ENCODE peak calls at places on chromosomes 1 and 21, in five cellular contexts. One of them, this sample, is unnamed.
A peak's percentile ranks its signal among the peaks of the same experiment; 100 is the strongest.

GRCh38 chr1:97306504-97306903 is 584.9 kb downstream of the PTBP2 start:
- DNase-seq in stomach: no peak
- DNase-seq in thoracic aorta: no peak
- DNase-seq in osteoblast: no peak
- DNase-seq in CD8-positive, alpha-beta T cell: no peak
- DNase-seq in this sample: no peak

GRCh38 chr1:98388431-98388830 is 273.1 kb upstream of the SNX7 start:
- DNase-seq in CD8-positive, alpha-beta T cell: no peak
- DNase-seq in thoracic aorta: no peak
- DNase-seq in osteoblast: no peak
- DNase-seq in stomach: no peak
- DNase-seq in this sample: no peak

GRCh38 chr21:44783023-44783696 is 18.5 kb downstream of the UBE2G2 start:
- DNase-seq in osteoblast: no peak
- DNase-seq in CD8-positive, alpha-beta T cell: no peak
- DNase-seq in stomach: no peak
- DNase-seq in thoracic aorta: no peak
- DNase-seq in this sample: no peak

GRCh38 chr1:44507490-44508396 is 102.7 kb downstream of the RNF220 start:
- DNase-seq in stomach: no peak
- DNase-seq in thoracic aorta: no peak
- DNase-seq in CD8-positive, alpha-beta T cell: no peak
- DNase-seq in osteoblast: no peak
- DNase-seq in this sample: peak; percentile 75

GRCh38 chr1:59704721-59705120 is 110.0 kb upstream of the HOOK1 start:
- DNase-seq in osteoblast: no peak
- DNase-seq in thoracic aorta: no peak
- DNase-seq in stomach: no peak
- DNase-seq in CD8-positive, alpha-beta T cell: no peak
- DNase-seq in this sample: no peak

GRCh38 chr1:164774413-164774812 is 215.4 kb downstream of the PBX1 start:
- DNase-seq in thoracic aorta: no peak
- DNase-seq in stomach: no peak
- DNase-seq in osteoblast: no peak
- DNase-seq in CD8-positive, alpha-beta T cell: no peak
- DNase-seq in this sample: no peak

GRCh38 chr1:151841141-151841540 is 1.5 kb upstream of the C2CD4D start:
- DNase-seq in stomach: no peak
- DNase-seq in CD8-positive, alpha-beta T cell: no peak
- DNase-seq in thoracic aorta: no peak
- DNase-seq in osteoblast: peak; percentile 98
- DNase-seq in this sample: no peak

GRCh38 chr21:42575111-42575510 is 61.5 kb downstream of the SLC37A1 start:
- DNase-seq in CD8-positive, alpha-beta T cell: no peak
- DNase-seq in stomach: no peak
- DNase-seq in osteoblast: peak; percentile 56
- DNase-seq in thoracic aorta: no peak
- DNase-seq in this sample: no peak

GRCh38 chr1:59007429-59007819 is 223.6 kb upstream of the JUN start:
- DNase-seq in osteoblast: no peak
- DNase-seq in stomach: no peak
- DNase-seq in CD8-positive, alpha-beta T cell: no peak
- DNase-seq in thoracic aorta: no peak
- DNase-seq in this sample: no peak

GRCh38 chr1:248306103-248306502 is 2.9 kb upstream of the OR2T12 start:
- DNase-seq in thoracic aorta: no peak
- DNase-seq in CD8-positive, alpha-beta T cell: no peak
- DNase-seq in stomach: no peak
- DNase-seq in osteoblast: no peak
- DNase-seq in this sample: no peak

GRCh38 chr21:25323356-25323949 is 283.8 kb downstream of the MRPL39 start:
- DNase-seq in thoracic aorta: no peak
- DNase-seq in osteoblast: no peak
- DNase-seq in stomach: no peak
- DNase-seq in CD8-positive, alpha-beta T cell: no peak
- DNase-seq in this sample: no peak

GRCh38 chr21:35077975-35078374 is 28.9 kb upstream of the RUNX1 start:
- DNase-seq in osteoblast: no peak
- DNase-seq in CD8-positive, alpha-beta T cell: no peak
- DNase-seq in stomach: no peak
- DNase-seq in thoracic aorta: no peak
- DNase-seq in this sample: no peak

GRCh38 chr1:238606896-238607295 is 716.2 kb upstream of the ZP4 start:
- DNase-seq in CD8-positive, alpha-beta T cell: no peak
- DNase-seq in thoracic aorta: no peak
- DNase-seq in osteoblast: peak; percentile 58
- DNase-seq in stomach: no peak
- DNase-seq in this sample: no peak

GRCh38 chr1:208047975-208048374 is 137.1 kb upstream of the CD34 start:
- DNase-seq in osteoblast: peak; percentile 62
- DNase-seq in thoracic aorta: no peak
- DNase-seq in stomach: no peak
- DNase-seq in CD8-positive, alpha-beta T cell: no peak
- DNase-seq in this sample: no peak

DNA sequence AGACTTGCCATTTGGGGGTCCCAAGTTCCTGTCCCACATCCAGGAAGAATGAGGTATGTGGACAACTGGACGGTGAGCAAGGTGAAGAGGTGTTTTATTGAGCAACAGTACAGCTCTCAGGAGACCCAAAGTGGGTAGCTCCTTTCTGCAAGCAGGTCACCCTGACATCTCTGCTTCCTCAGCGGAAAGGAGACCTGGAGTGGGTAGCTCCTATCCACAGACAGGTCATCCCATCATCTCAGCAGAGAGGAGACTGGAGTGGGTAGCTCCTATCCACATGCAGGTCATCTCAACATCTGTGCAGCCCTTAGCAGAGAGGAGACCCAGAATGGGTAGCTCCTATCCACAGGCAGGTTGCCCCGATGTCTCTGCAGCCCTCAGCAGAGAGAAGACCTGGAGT is 13.8 kb upstream of the FNBP1L start:
- DNase-seq in CD8-positive, alpha-beta T cell: no peak
- DNase-seq in thoracic aorta: no peak
- DNase-seq in osteoblast: no peak
- DNase-seq in stomach: no peak
- DNase-seq in this sample: no peak
- H3K4me3 ChIP-seq in CD8-positive, alpha-beta T cell: no peak overlapping the region
- H3K4me3 ChIP-seq in thoracic aorta: no peak overlapping the region
- H3K4me3 ChIP-seq in osteoblast: no peak overlapping the region
- H3K4me3 ChIP-seq in stomach: no peak overlapping the region
- H3K4me3 ChIP-seq in this sample: no peak overlapping the region

DNA sequence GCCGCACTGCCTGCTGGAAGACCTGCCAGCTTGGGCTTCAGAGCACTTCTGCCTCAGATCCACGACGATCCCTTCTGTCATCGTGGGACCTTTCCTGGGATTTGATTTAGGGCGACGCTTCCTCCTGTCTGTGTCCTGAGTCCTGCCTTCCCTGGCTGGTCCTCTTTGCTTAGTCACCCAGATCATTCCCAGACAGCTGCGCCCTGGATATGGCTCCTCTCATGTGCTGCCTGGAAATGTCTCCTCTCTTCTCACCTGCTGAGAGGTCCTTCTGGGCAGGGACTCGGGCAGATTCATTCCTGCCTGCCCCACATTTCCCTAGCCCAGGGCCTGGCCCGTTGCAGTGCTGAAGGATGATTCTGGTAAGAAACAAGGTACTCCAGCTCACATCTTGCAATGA is 72.4 kb upstream of the POU3F1 start:
- DNase-seq in CD8-positive, alpha-beta T cell: no peak
- DNase-seq in thoracic aorta: no peak
- DNase-seq in osteoblast: no peak
- DNase-seq in stomach: no peak
- DNase-seq in this sample: peak; percentile 35
- H3K36me3 ChIP-seq in CD8-positive, alpha-beta T cell: no peaks in the 10 kb centered on the region
- H3K36me3 ChIP-seq in thoracic aorta: no peaks in the 10 kb centered on the region
- H3K36me3 ChIP-seq in osteoblast: no peaks in the 10 kb centered on the region
- H3K36me3 ChIP-seq in stomach: no peaks in the 10 kb centered on the region
- H3K36me3 ChIP-seq in this sample: no peaks in the 10 kb centered on the region

DNA sequence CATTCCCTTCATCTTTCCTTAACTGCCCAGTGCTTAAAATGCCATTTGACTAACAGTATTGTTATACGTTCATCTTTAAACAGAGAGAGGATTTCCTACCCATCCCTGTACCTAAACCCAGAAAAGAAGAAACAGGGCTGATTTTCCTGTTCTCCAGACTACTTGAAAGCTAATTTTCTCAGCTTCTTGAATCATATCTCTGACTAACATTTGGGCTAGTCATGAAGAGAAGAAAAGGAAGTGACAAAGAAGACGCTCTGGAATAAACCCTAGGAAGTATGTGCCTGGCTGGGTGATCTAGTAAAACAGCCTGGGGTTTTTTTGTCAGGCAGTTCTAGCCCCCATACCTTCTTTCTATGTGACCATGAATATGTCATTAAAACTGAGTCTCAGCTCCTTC is 44.8 kb upstream of the SGIP1 start:
- DNase-seq in osteoblast: peak; percentile 39
- DNase-seq in stomach: no peak
- DNase-seq in thoracic aorta: no peak
- DNase-seq in CD8-positive, alpha-beta T cell: no peak
- DNase-seq in this sample: no peak
- H3K4me3 ChIP-seq in osteoblast: no peak overlapping the region
- H3K4me3 ChIP-seq in stomach: no peak overlapping the region
- H3K4me3 ChIP-seq in thoracic aorta: no peak overlapping the region
- H3K4me3 ChIP-seq in CD8-positive, alpha-beta T cell: no peak overlapping the region
- H3K4me3 ChIP-seq in this sample: no peak overlapping the region

GRCh38 chr1:160091666-160092223 is 6.7 kb downstream of the IGSF8 start:
- DNase-seq in thoracic aorta: no peak
- DNase-seq in CD8-positive, alpha-beta T cell: no peak
- DNase-seq in osteoblast: peak; percentile 25
- DNase-seq in stomach: no peak
- DNase-seq in this sample: no peak

GRCh38 chr1:160093624-160094290 is 4.7 kb downstream of the IGSF8 start:
- DNase-seq in CD8-positive, alpha-beta T cell: no peak
- DNase-seq in osteoblast: peak; percentile 79
- DNase-seq in thoracic aorta: no peak
- DNase-seq in stomach: no peak
- DNase-seq in this sample: no peak

GRCh38 chr1:160093069-160093395 is 5.4 kb downstream of the IGSF8 start:
- DNase-seq in stomach: no peak
- DNase-seq in thoracic aorta: no peak
- DNase-seq in osteoblast: no peak
- DNase-seq in CD8-positive, alpha-beta T cell: no peak
- DNase-seq in this sample: no peak

GRCh38 chr1:160094291-160094625 is 4.2 kb downstream of the IGSF8 start:
- DNase-seq in stomach: no peak
- DNase-seq in thoracic aorta: no peak
- DNase-seq in CD8-positive, alpha-beta T cell: no peak
- DNase-seq in osteoblast: peak; percentile 56
- DNase-seq in this sample: no peak

GRCh38 chr1:160092366-160093068 is 5.9 kb downstream of the IGSF8 start:
- DNase-seq in CD8-positive, alpha-beta T cell: no peak
- DNase-seq in thoracic aorta: no peak
- DNase-seq in osteoblast: peak; percentile 72
- DNase-seq in stomach: no peak
- DNase-seq in this sample: no peak
- H3K36me3 ChIP-seq in CD8-positive, alpha-beta T cell: peaks cover 44% of the 10 kb centered on the region
- H3K36me3 ChIP-seq in thoracic aorta: peaks cover 31% of the 10 kb centered on the region
- H3K36me3 ChIP-seq in osteoblast: no peaks in the 10 kb centered on the region
- H3K36me3 ChIP-seq in stomach: peaks cover 76% of the 10 kb centered on the region
- H3K36me3 ChIP-seq in this sample: peaks cover 10% of the 10 kb centered on the region

DNA sequence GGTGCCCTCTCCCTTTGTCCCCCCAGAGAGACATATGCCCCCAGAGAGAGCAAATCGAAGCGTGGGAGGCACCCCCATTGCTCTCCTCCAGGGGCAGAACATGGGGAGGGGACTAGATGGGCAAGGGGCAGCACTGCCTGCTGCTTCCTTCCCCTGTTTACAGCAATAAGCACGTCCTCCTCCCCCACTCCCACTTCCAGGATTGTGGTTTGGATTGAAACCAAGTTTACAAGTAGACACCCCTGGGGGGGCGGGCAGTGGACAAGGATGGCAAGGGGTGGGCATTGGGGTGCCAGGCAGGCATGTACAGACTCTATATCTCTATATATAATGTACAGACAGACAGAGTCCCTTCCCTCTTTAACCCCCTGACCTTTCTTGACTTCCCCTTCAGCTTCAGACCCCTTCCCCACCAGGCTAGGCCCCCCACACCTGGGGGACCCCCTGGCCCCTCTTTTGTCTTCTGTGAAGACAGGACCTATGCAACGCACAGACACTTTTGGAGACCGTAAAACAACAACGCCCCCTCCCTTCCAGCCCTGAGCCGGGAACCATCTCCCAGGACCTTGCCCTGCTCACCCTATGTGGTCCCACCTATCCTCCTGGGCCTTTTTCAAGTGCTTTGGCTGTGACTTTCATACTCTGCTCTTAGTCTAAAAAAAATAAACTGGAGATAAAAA is 8.4 kb downstream of the EFNA3 start:
- DNase-seq in osteoblast: no peak
- DNase-seq in stomach: no peak
- DNase-seq in CD8-positive, alpha-beta T cell: no peak
- DNase-seq in thoracic aorta: no peak
- DNase-seq in this sample: peak; percentile 68
- H3K4me3 ChIP-seq in osteoblast: no peak overlapping the region
- H3K4me3 ChIP-seq in stomach: no peak overlapping the region
- H3K4me3 ChIP-seq in CD8-positive, alpha-beta T cell: no peak overlapping the region
- H3K4me3 ChIP-seq in thoracic aorta: no peak overlapping the region
- H3K4me3 ChIP-seq in this sample: no peak overlapping the region

DNA sequence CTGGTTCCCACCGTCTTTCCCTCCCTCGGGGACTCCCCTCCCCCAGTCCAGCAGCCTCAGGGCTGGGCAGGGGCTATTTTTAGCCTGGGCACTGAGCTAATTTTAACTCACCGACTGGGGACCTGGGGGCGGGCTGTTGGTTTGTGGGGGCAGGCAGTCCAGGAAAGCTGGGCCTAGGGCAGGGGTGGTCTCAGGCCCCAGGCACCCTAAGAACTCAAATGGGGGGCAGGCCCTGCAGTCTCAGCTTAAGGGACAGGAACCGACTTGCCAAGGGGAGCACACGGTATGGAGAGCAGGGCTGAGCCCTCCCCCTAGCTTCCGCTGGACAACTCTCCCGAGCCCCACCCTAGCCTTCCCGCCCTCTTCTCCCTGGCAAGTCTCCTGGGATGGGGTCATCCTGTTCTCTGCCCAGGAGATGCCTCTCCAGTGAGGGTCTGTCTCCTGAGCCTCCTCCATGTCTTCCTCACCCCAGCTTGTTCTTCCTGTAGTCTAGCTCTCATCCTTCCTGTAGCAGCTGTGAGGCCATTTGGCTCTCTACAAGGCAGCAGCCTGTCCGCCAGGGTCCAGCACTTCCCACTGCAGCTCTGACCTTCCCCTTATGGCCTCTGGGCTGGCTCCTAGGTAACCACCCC is 10.1 kb downstream of the MEF2D start:
- DNase-seq in CD8-positive, alpha-beta T cell: no peak
- DNase-seq in stomach: no peak
- DNase-seq in osteoblast: peak; percentile 96
- DNase-seq in thoracic aorta: no peak
- DNase-seq in this sample: peak; percentile 90
- H3K36me3 ChIP-seq in CD8-positive, alpha-beta T cell: no peaks in the 10 kb centered on the region
- H3K36me3 ChIP-seq in stomach: peaks cover 18% of the 10 kb centered on the region
- H3K36me3 ChIP-seq in osteoblast: peaks cover 6% of the 10 kb centered on the region
- H3K36me3 ChIP-seq in thoracic aorta: peaks cover 14% of the 10 kb centered on the region
- H3K36me3 ChIP-seq in this sample: no peaks in the 10 kb centered on the region

GRCh38 chr1:226404904-226405222 is 3.0 kb downstream of the PARP1 start:
- DNase-seq in CD8-positive, alpha-beta T cell: no peak
- DNase-seq in stomach: no peak
- DNase-seq in thoracic aorta: no peak
- DNase-seq in osteoblast: no peak
- DNase-seq in this sample: peak; percentile 86
- H3K4me3 ChIP-seq in CD8-positive, alpha-beta T cell: no peak overlapping the region
- H3K4me3 ChIP-seq in stomach: no peak overlapping the region
- H3K4me3 ChIP-seq in thoracic aorta: no peak overlapping the region
- H3K4me3 ChIP-seq in osteoblast: no peak overlapping the region
- H3K4me3 ChIP-seq in this sample: peak overlapping the region; percentile 95